ENCODE peak calls at places on chromosomes 1 and 21, in five cellular contexts. I, F, C, N and G are unnamed samples.

GRCh38 chr21:27649746-27650145 is 682.9 kb upstream of the ADAMTS5 start:
- DNase-seq in F (no peak), N (no peak), C (no peak), I (no peak), G (no peak)

GRCh38 chr1:207891148-207891547 is 19.8 kb downstream of the CD34 start:
- DNase-seq in N (no peak), I (no peak), F (no peak), C (no peak), G (no peak)

GRCh38 chr1:942864-943533 is 16.1 kb downstream of the NOC2L start:
- DNase-seq in I (no peak), C (no peak), N (no peak), F (peak), G (no peak)

GRCh38 chr21:33286600-33287456 is 20.7 kb downstream of the IL10RB start:
- DNase-seq in C (no peak), N (no peak), I (no peak), F (peak), G (no peak)

GRCh38 chr1:53946252-53947171 is at the start of gene LRRC42:
- DNase-seq in C (no peak), N (no peak), I (peak), F (peak), G (no peak)

GRCh38 chr1:109133815-109134214 is 19.9 kb downstream of the ELAPOR1 start:
- DNase-seq in C (peak), N (peak), F (peak), I (peak), G (no peak)

GRCh38 chr1:27403065-27403726 is 10.8 kb downstream of the GPR3 start:
- DNase-seq in F (peak), I (peak), C (no peak), N (no peak), G (no peak)

GRCh38 chr1:94787676-94788075 is 32.5 kb upstream of the SLC44A3 start:
- DNase-seq in F (no peak), I (no peak), N (no peak), C (no peak), G (no peak)

GRCh38 chr1:30912913-30913652 is 4.5 kb upstream of the SDC3 start:
- DNase-seq in C (no peak), F (peak), I (no peak), N (peak), G (no peak)

GRCh38 chr1:47194314-47194713 is 4.5 kb upstream of the PDZK1IP1 start:
- DNase-seq in I (no peak), N (no peak), C (no peak), F (no peak), G (no peak)

GRCh38 chr1:47189844-47190562 is at the start of gene PDZK1IP1:
- DNase-seq in I (no peak), N (peak), F (peak), C (no peak), G (no peak)

GRCh38 chr1:47190807-47191206 is 971 bp upstream of the PDZK1IP1 start:
- DNase-seq in N (no peak), F (no peak), C (peak), I (no peak), G (no peak)

GRCh38 chr1:47191940-47192457 is 2.2 kb upstream of the PDZK1IP1 start:
- DNase-seq in N (no peak), C (peak), I (no peak), F (no peak), G (no peak)

GRCh38 chr1:47192458-47193384 is 2.9 kb upstream of the PDZK1IP1 start:
- DNase-seq in N (peak), I (peak), C (peak), F (peak), G (peak)
- H3K4me3 ChIP-seq in N (no peak), I (no peak), C (no peak), F (no peak), G (no peak)

DNA sequence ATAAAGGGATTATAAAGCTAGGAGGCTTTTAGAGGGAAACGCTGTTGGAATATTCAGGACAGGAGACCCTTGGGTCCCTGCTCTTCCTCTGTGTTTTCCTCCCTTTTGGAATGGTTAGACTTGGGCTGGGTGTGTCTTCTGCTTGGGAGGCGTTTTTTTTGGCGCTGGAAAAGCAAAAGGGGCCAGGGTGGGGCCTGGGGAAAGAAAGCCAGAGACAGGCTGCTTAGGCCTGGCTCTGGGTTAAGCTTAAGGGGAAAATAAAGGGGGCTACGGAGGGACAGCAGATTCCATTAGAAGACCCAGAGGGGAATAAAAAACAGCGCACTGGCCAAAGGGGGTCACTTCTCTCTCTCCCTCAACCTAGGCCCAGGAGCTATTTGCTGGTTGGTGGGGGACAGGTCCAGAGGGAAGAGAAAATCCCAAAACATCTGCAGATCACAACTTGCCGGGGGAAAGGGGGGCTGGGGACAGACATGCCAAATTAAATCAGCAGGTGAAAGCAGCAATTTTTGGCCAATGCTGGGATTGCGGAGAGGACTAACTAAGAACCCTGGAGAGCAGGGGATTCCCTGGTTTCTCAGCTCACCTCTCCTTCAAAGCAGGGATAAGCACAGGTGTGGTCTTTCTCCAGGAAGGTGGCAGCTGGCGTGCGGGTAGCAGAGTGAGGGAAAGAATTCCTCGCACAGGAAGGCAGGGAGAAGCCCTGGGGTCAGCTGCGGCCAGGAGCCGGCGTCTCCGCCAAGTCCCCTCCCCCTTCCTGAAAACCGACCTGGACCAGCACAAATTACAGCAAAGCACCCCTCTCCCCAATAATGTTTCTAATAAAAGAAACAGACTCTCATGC is 82.2 kb upstream of the AK4 start:
- DNase-seq in I (no peak), N (peak), F (peak), C (no peak), G (no peak)
- H3K27ac ChIP-seq in I (no peak), N (peak), F (peak), C (peak), G (peak)

DNA sequence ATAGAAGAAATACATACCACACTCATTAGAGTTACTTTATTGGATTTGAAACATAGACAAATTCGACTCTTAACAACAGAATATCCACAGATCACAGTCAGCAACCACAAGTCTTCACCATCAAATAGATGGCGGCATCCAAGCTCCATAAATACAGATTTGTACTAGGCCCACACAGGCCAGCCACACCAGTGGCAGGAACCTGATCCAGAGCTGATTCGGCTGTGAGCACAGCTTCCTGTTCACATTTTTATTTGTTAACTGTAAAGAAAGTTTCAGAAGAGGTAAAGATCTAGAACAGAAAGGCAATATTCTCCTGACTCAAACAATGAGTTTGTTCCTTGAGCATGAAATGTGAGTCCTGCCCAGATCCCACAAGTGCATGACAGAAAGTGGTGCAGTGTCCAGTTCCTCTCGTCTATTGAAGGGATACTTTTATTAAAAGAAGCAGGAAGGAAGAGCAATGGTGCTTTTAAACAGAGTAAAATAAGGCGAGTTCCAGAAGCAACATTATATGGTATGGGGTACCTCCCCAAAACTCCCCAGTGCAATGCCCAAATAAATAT is 205.8 kb downstream of the SLC45A1 start:
- DNase-seq in N (no peak), I (no peak), C (no peak), F (no peak), G (no peak)
- H3K4me3 ChIP-seq in N (peak), I (peak), C (peak), F (no peak), G (peak)

GRCh38 chr1:41314376-41314775 is 46.9 kb upstream of the FOXO6 start:
- DNase-seq in C (no peak), N (no peak), F (no peak), I (no peak), G (no peak)
- H3K27ac ChIP-seq in C (no peak), N (no peak), F (no peak), I (no peak), G (no peak)